ENCODE peak calls at places on chromosomes 16 and 17, in four cellular contexts. G is activated T-cell treated with anti-CD3 and anti-CD28 coated beads, Interleukin-2, amount 50 U/mL, for 72 hours; M is GDM1; R is HuH-7. D is an unnamed sample.

GRCh38 chr17:42285346-42286050 is 2.8 kb upstream of the STAT5A start:
- DNase-seq in G (no peak), M (no peak), R (no peak), D (no peak)

GRCh38 chr17:66941773-66942452 is 22.6 kb upstream of the CACNG4 start:
- DNase-seq in G (no peak), M (no peak), R (no peak), D (no peak)

GRCh38 chr17:77666480-77666879 is 292.0 kb upstream of the TNRC6C start:
- DNase-seq in G (no peak), M (no peak), R (no peak), D (no peak)

GRCh38 chr17:63978266-63979200 is 5.8 kb upstream of the SCN4A start:
- DNase-seq in G (no peak), M (no peak), R (no peak), D (no peak)

GRCh38 chr16:29804455-29805231 is 1.7 kb upstream of the MAZ start:
- DNase-seq in G (peak), M (no peak), R (no peak), D (no peak)

GRCh38 chr17:58529275-58529674 is 14.8 kb upstream of the MTMR4 start:
- DNase-seq in G (no peak), M (no peak), R (no peak), D (no peak)

GRCh38 chr16:1978476-1979120 is 2.7 kb downstream of the NOXO1 start:
- DNase-seq in G (no peak), M (no peak), R (no peak), D (no peak)

GRCh38 chr16:19236561-19236960 is 49.0 kb upstream of the CLEC19A start:
- DNase-seq in G (no peak), M (no peak), R (peak), D (no peak)

GRCh38 chr16:21524068-21524751 is 75.2 kb upstream of the METTL9 start:
- DNase-seq in G (no peak), M (no peak), R (no peak), D (no peak)

GRCh38 chr16:81752225-81752875 is 26.7 kb upstream of the PLCG2 start:
- DNase-seq in G (no peak), M (peak), R (no peak), D (no peak)

GRCh38 chr16:86259499-86259898 is 250.8 kb upstream of the FOXF1 start:
- DNase-seq in G (no peak), M (no peak), R (no peak), D (no peak)

D was measured in keratinocyte.